ENCODE peak calls at places on chromosome 6, in eight cellular contexts. S, T, G, C, H, N, X and B are unnamed samples.

GRCh38 chr6:43544461-43544860 is 27.6 kb downstream of the POLR1C start:
- DNase-seq in G (no peak), S (no peak), H (no peak), C (no peak), T (no peak), X (no peak), N (no peak), B (no peak)

GRCh38 chr6:151617539-151617938 is 123.7 kb downstream of the CCDC170 start:
- DNase-seq in G (no peak), C (no peak), H (no peak), N (peak; percentile 4), T (no peak), S (no peak), X (no peak), B (no peak)

GRCh38 chr6:4320860-4321259 is 185.5 kb upstream of the ECI2 start:
- DNase-seq in N (peak; percentile 98), G (no peak), C (no peak), H (no peak), S (no peak), T (peak; percentile 90), X (no peak), B (no peak)

GRCh38 chr6:53128842-53129241 is 19.8 kb downstream of the GCM1 start:
- DNase-seq in S (no peak), T (peak; percentile 10), X (no peak), G (no peak), N (no peak), C (no peak), H (no peak), B (no peak)

GRCh38 chr6:125953502-125953875 is 3.1 kb upstream of the HINT3 start:
- DNase-seq in G (no peak), C (peak; percentile 71), S (peak; percentile 78), H (no peak), T (no peak), X (peak; percentile 75), N (no peak), B (no peak)

GRCh38 chr6:35725721-35726438 is 11.0 kb upstream of the ARMC12 start:
- DNase-seq in X (no peak), S (peak; percentile 84), T (peak; percentile 46), H (peak; percentile 69), C (peak; percentile 70), G (no peak), N (no peak), B (peak; percentile 74)

GRCh38 chr6:11212625-11213024 is 19.8 kb downstream of the NEDD9 start:
- DNase-seq in H (no peak), S (no peak), T (peak; percentile 42), G (no peak), X (no peak), N (peak; percentile 91), C (no peak), B (no peak)

GRCh38 chr6:48206091-48206490 is 95.1 kb upstream of the PTCHD4 start:
- DNase-seq in S (no peak), C (no peak), N (no peak), H (no peak), T (no peak), X (no peak), G (no peak), B (no peak)

DNA sequence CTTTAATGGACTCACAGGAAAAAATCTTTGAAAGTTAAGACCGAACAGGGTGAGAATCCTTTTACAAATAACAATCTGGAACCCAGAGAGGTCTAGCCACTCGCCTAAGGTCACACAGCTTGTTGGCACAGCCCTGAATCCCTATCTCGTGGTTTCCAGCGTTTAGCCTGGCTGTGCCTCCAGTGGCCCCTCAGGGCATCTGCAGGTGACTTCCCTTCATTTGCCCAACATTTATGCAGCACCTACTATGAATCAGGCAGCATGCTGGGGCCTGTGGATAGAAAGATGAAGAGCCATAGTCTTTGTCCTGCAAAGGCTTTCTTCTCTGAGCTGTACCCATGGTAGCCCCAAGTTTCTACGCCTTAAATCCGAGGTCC is 2.6 kb upstream of the NR2E1 start:
- DNase-seq in S (no peak), G (no peak), H (no peak), T (peak; percentile 55), C (no peak), N (no peak), X (no peak), B (no peak)
- TF ChIP-seq CTCF in S (no peak), G (no peak), H (no peak), T (no peak), C (peak; percentile 5), N (no peak), X (no peak), B (no peak)

GRCh38 chr6:30348957-30349356 is 4.0 kb downstream of the RPP21 start:
- DNase-seq in C (no peak), N (no peak), H (no peak), S (no peak), T (no peak), G (no peak), X (no peak), B (no peak)

GRCh38 chr6:30350519-30350918 is 5.6 kb downstream of the RPP21 start:
- DNase-seq in N (no peak), T (no peak), X (no peak), G (no peak), H (no peak), S (no peak), C (no peak), B (no peak)

GRCh38 chr6:30352550-30352949 is 7.6 kb downstream of the RPP21 start:
- DNase-seq in N (no peak), S (no peak), C (no peak), X (no peak), G (no peak), T (no peak), H (no peak), B (no peak)

GRCh38 chr6:30345852-30346251 is 896 bp downstream of the RPP21 start:
- DNase-seq in S (no peak), N (no peak), G (no peak), C (no peak), T (no peak), X (no peak), H (no peak), B (no peak)

DNA sequence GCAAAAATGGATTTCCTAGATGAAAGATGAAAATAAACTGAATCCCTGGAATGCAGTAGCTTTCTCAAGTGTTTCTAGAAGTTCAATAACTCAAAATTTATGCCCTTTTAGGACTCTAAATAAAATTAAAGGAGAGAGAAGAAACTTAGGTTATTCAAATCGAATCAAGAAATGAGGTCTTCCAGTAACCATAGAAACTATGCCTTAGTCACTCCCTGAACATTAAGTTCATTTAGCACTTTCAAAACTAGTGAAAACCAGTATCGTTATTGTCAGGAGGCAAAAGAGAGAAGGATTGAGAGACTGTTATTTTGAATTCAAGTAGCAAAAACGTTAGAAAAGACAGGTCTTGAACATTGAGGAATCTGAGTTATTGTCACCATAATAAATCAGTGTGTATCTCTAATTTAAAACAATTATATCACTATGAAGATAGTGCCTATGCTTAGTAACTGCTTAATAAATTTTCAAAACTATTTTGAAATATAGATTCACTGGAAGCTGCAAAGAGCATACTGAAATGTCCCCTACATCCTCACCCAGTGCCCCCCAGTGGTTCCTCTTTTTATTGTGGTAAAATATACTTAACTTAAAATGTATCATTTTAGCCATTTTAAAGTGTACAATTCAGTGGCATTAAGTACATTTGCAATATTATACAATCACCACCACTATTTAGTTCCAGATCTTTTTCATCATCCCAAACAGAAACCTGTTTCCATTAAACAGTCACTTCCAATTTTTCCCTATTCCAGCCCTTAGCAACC is 4.6 kb downstream of the RPP21 start:
- DNase-seq in H (no peak), N (no peak), G (peak; percentile 36), X (no peak), C (no peak), T (no peak), S (no peak), B (no peak)
- TF ChIP-seq CTCF in H (no peak), N (no peak), G (no peak), X (no peak), C (no peak), T (no peak), S (no peak), B (no peak)

GRCh38 chr6:78533426-78533825 is 333.9 kb upstream of the IRAK1BP1 start:
- DNase-seq in T (no peak), N (peak; percentile 21), S (no peak), G (no peak), C (no peak), H (no peak), X (no peak), B (no peak)

GRCh38 chr6:78538002-78538401 is 329.3 kb upstream of the IRAK1BP1 start:
- DNase-seq in C (no peak), S (no peak), N (peak; percentile 29), X (no peak), G (no peak), T (peak; percentile 32), H (no peak), B (no peak)

GRCh38 chr6:78530208-78530607 is 337.1 kb upstream of the IRAK1BP1 start:
- DNase-seq in N (no peak), G (no peak), C (no peak), S (no peak), X (peak; percentile 17), T (no peak), H (no peak), B (no peak)

GRCh38 chr6:78528926-78529325 is 338.4 kb upstream of the IRAK1BP1 start:
- DNase-seq in S (no peak), G (no peak), C (no peak), N (no peak), X (no peak), H (no peak), T (no peak), B (no peak)

DNA sequence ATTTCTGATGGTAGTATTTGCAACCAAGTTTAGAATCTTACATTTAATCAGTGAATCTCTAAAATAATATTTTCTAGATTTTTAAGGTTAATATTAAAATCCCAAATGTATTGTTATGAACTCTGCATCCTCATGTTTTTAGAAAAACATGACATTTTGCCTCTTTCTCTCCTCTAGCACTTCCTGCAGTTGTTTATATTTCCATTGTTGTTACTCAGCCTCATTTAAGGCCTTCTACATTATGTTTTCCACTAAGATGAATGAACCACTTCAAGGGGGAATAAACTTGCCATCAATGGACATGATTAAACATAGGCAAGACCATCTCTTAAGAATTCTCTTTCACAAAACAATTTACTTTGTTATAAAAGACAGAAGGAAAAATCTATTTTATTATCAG is 333.5 kb upstream of the IRAK1BP1 start:
- DNase-seq in T (no peak), H (no peak), X (no peak), S (no peak), G (no peak), C (no peak), N (no peak), B (no peak)
- TF ChIP-seq CTCF in T (no peak), H (no peak), X (no peak), S (no peak), G (no peak), C (no peak), N (no peak), B (no peak)

GRCh38 chr6:107727096-107727757 is 96.9 kb downstream of the SCML4 start:
- DNase-seq in X (no peak), C (no peak), S (no peak), H (no peak), T (no peak), G (no peak), N (no peak), B (no peak)

GRCh38 chr6:107730106-107730505 is 94.0 kb downstream of the SCML4 start:
- DNase-seq in C (no peak), X (no peak), N (no peak), G (no peak), S (no peak), H (no peak), T (no peak), B (no peak)

GRCh38 chr6:107728564-107728897 is 95.6 kb downstream of the SCML4 start:
- DNase-seq in H (no peak), G (no peak), N (no peak), S (no peak), C (no peak), T (no peak), X (no peak), B (no peak)

GRCh38 chr6:107730683-107731314 is 93.3 kb downstream of the SCML4 start:
- DNase-seq in S (no peak), G (no peak), C (no peak), H (no peak), X (no peak), T (no peak), N (no peak), B (no peak)

GRCh38 chr6:107729098-107729497 is 95.0 kb downstream of the SCML4 start:
- DNase-seq in T (no peak), G (no peak), S (no peak), X (no peak), C (no peak), N (no peak), H (no peak), B (no peak)
- TF ChIP-seq CTCF in T (no peak), G (no peak), S (no peak), X (no peak), C (no peak), N (peak; percentile 21), H (no peak), B (no peak)